ENCODE peak calls at places on chromosomes 6 and 20, in five cellular contexts. One of them, this sample, is unnamed.

GRCh38 chr20:37042986-37043972 is 52.5 kb downstream of the RBL1 start:
- DNase-seq in nephron progenitor cell: no peak
- DNase-seq in GM13977: peak; percentile 31
- DNase-seq in psoas muscle: no peak
- DNase-seq in AG04450: no peak
- DNase-seq in this sample: peak; percentile 12

GRCh38 chr6:42689371-42689770 is 33.0 kb downstream of the PRPH2 start:
- DNase-seq in AG04450: no peak
- DNase-seq in GM13977: no peak
- DNase-seq in nephron progenitor cell: no peak
- DNase-seq in psoas muscle: no peak
- DNase-seq in this sample: no peak

GRCh38 chr6:149855040-149855654 is 9.0 kb downstream of the LRP11 start:
- DNase-seq in GM13977: no peak
- DNase-seq in nephron progenitor cell: no peak
- DNase-seq in AG04450: peak; percentile 76
- DNase-seq in psoas muscle: no peak
- DNase-seq in this sample: no peak

GRCh38 chr20:50504231-50504823 is 5.9 kb upstream of the PTPN1 start:
- DNase-seq in nephron progenitor cell: no peak
- DNase-seq in psoas muscle: no peak
- DNase-seq in AG04450: no peak
- DNase-seq in GM13977: no peak
- DNase-seq in this sample: no peak

GRCh38 chr6:128164254-128164653 is 263.4 kb upstream of the THEMIS start:
- DNase-seq in GM13977: no peak
- DNase-seq in psoas muscle: no peak
- DNase-seq in nephron progenitor cell: no peak
- DNase-seq in AG04450: no peak
- DNase-seq in this sample: no peak

GRCh38 chr20:10939297-10939949 is 265.6 kb upstream of the JAG1 start:
- DNase-seq in nephron progenitor cell: no peak
- DNase-seq in GM13977: no peak
- DNase-seq in AG04450: no peak
- DNase-seq in psoas muscle: no peak
- DNase-seq in this sample: no peak

GRCh38 chr6:155174576-155175174 is 89.1 kb upstream of the CLDN20 start:
- DNase-seq in psoas muscle: peak; percentile 62
- DNase-seq in GM13977: peak; percentile 63
- DNase-seq in nephron progenitor cell: peak; percentile 46
- DNase-seq in AG04450: peak; percentile 55
- DNase-seq in this sample: no peak

GRCh38 chr6:123821112-123821511 is 17.4 kb downstream of the NKAIN2 start:
- DNase-seq in psoas muscle: no peak
- DNase-seq in GM13977: no peak
- DNase-seq in nephron progenitor cell: no peak
- DNase-seq in AG04450: no peak
- DNase-seq in this sample: no peak

GRCh38 chr6:130620338-130620781 is 206.8 kb upstream of the SMLR1 start:
- DNase-seq in GM13977: no peak
- DNase-seq in AG04450: no peak
- DNase-seq in nephron progenitor cell: no peak
- DNase-seq in psoas muscle: no peak
- DNase-seq in this sample: no peak

GRCh38 chr6:106692112-106692822 is 62.9 kb downstream of the QRSL1 start:
- DNase-seq in AG04450: no peak
- DNase-seq in psoas muscle: no peak
- DNase-seq in nephron progenitor cell: no peak
- DNase-seq in GM13977: no peak
- DNase-seq in this sample: no peak

GRCh38 chr6:100001915-100002388 is 7.9 kb upstream of the MCHR2 start:
- DNase-seq in nephron progenitor cell: peak; percentile 59
- DNase-seq in AG04450: peak; percentile 21
- DNase-seq in GM13977: peak; percentile 46
- DNase-seq in psoas muscle: peak; percentile 66
- DNase-seq in this sample: peak; percentile 10

GRCh38 chr6:53054532-53054931 is 10.7 kb upstream of the FBXO9 start:
- DNase-seq in GM13977: no peak
- DNase-seq in nephron progenitor cell: no peak
- DNase-seq in AG04450: no peak
- DNase-seq in psoas muscle: no peak
- DNase-seq in this sample: no peak

GRCh38 chr20:38536310-38536709 is 44.7 kb upstream of the ADIG start:
- DNase-seq in AG04450: no peak
- DNase-seq in GM13977: no peak
- DNase-seq in psoas muscle: no peak
- DNase-seq in nephron progenitor cell: no peak
- DNase-seq in this sample: no peak

GRCh38 chr6:23446394-23447001 is 679.5 kb upstream of the NRSN1 start:
- DNase-seq in psoas muscle: no peak
- DNase-seq in GM13977: no peak
- DNase-seq in AG04450: peak; percentile 45
- DNase-seq in nephron progenitor cell: peak; percentile 3
- DNase-seq in this sample: no peak

GRCh38 chr20:24723953-24724352 is 225.1 kb upstream of the CST7 start:
- DNase-seq in AG04450: no peak
- DNase-seq in GM13977: no peak
- DNase-seq in psoas muscle: no peak
- DNase-seq in nephron progenitor cell: no peak
- DNase-seq in this sample: no peak

GRCh38 chr6:147043994-147044477 is 160.2 kb upstream of the STXBP5 start:
- DNase-seq in nephron progenitor cell: no peak
- DNase-seq in GM13977: no peak
- DNase-seq in AG04450: no peak
- DNase-seq in psoas muscle: no peak
- DNase-seq in this sample: no peak

GRCh38 chr6:31125162-31125561 is 4.9 kb upstream of the CDSN start:
- DNase-seq in psoas muscle: no peak
- DNase-seq in AG04450: no peak
- DNase-seq in nephron progenitor cell: no peak
- DNase-seq in GM13977: no peak
- DNase-seq in this sample: no peak

GRCh38 chr6:145727817-145728388 is 7.4 kb downstream of the EPM2A start:
- DNase-seq in nephron progenitor cell: no peak
- DNase-seq in psoas muscle: no peak
- DNase-seq in AG04450: no peak
- DNase-seq in GM13977: no peak
- DNase-seq in this sample: no peak

GRCh38 chr6:131694832-131695426 is 6.3 kb downstream of the OR2A4 start:
- DNase-seq in nephron progenitor cell: peak; percentile 51
- DNase-seq in AG04450: peak; percentile 50
- DNase-seq in psoas muscle: no peak
- DNase-seq in GM13977: peak; percentile 60
- DNase-seq in this sample: no peak

GRCh38 chr6:45647341-45648138 is 269.8 kb upstream of the SUPT3H start:
- DNase-seq in nephron progenitor cell: no peak
- DNase-seq in GM13977: no peak
- DNase-seq in psoas muscle: no peak
- DNase-seq in AG04450: no peak
- DNase-seq in this sample: no peak

GRCh38 chr6:7050911-7051779 is 56.6 kb upstream of the RREB1 start:
- DNase-seq in psoas muscle: peak; percentile 76
- DNase-seq in AG04450: peak; percentile 45
- DNase-seq in GM13977: peak; percentile 68
- DNase-seq in nephron progenitor cell: peak; percentile 62
- DNase-seq in this sample: no peak

GRCh38 chr20:23100021-23100753 is 14.1 kb upstream of the CD93 start:
- DNase-seq in AG04450: no peak
- DNase-seq in psoas muscle: no peak
- DNase-seq in GM13977: no peak
- DNase-seq in nephron progenitor cell: no peak
- DNase-seq in this sample: no peak

GRCh38 chr20:8434326-8434876 is 302.3 kb downstream of the PLCB1 start:
- DNase-seq in GM13977: no peak
- DNase-seq in nephron progenitor cell: no peak
- DNase-seq in AG04450: no peak
- DNase-seq in psoas muscle: no peak
- DNase-seq in this sample: no peak

GRCh38 chr20:49699200-49699992 is 14.3 kb downstream of the B4GALT5 start:
- DNase-seq in psoas muscle: no peak
- DNase-seq in AG04450: no peak
- DNase-seq in GM13977: peak; percentile 59
- DNase-seq in nephron progenitor cell: no peak
- DNase-seq in this sample: no peak

GRCh38 chr20:62891111-62891510 is 29.5 kb upstream of the TCFL5 start:
- DNase-seq in AG04450: no peak
- DNase-seq in GM13977: no peak
- DNase-seq in psoas muscle: no peak
- DNase-seq in nephron progenitor cell: no peak
- DNase-seq in this sample: no peak

GRCh38 chr6:37177083-37177949 is 7.4 kb downstream of the PIM1 start:
- DNase-seq in AG04450: no peak
- DNase-seq in nephron progenitor cell: no peak
- DNase-seq in GM13977: no peak
- DNase-seq in psoas muscle: no peak
- DNase-seq in this sample: no peak

GRCh38 chr6:126083875-126084274 is 97.5 kb downstream of the TRMT11 start:
- DNase-seq in nephron progenitor cell: no peak
- DNase-seq in GM13977: no peak
- DNase-seq in psoas muscle: no peak
- DNase-seq in AG04450: no peak
- DNase-seq in this sample: no peak

GRCh38 chr6:149938571-149939462 is 3.0 kb upstream of the ULBP2 start:
- DNase-seq in psoas muscle: no peak
- DNase-seq in GM13977: peak; percentile 86
- DNase-seq in AG04450: no peak
- DNase-seq in nephron progenitor cell: peak; percentile 33
- DNase-seq in this sample: no peak

GRCh38 chr6:159169193-159169555 is at the start of gene FNDC1:
- DNase-seq in nephron progenitor cell: peak; percentile 87
- DNase-seq in psoas muscle: peak; percentile 55
- DNase-seq in AG04450: no peak
- DNase-seq in GM13977: peak; percentile 92
- DNase-seq in this sample: no peak

GRCh38 chr6:12328701-12329100 is 38.5 kb downstream of the EDN1 start:
- DNase-seq in nephron progenitor cell: no peak
- DNase-seq in psoas muscle: no peak
- DNase-seq in GM13977: no peak
- DNase-seq in AG04450: no peak
- DNase-seq in this sample: no peak

GRCh38 chr6:68994561-68994960 is 359.5 kb downstream of the ADGRB3 start:
- DNase-seq in psoas muscle: no peak
- DNase-seq in nephron progenitor cell: no peak
- DNase-seq in GM13977: no peak
- DNase-seq in AG04450: no peak
- DNase-seq in this sample: no peak

GRCh38 chr6:30074331-30075093 is 1.1 kb downstream of the RNF39 start:
- DNase-seq in AG04450: no peak
- DNase-seq in nephron progenitor cell: peak; percentile 31
- DNase-seq in psoas muscle: no peak
- DNase-seq in GM13977: no peak
- DNase-seq in this sample: no peak

GRCh38 chr6:40466986-40467584 is 120.1 kb downstream of the LRFN2 start:
- DNase-seq in GM13977: no peak
- DNase-seq in psoas muscle: no peak
- DNase-seq in AG04450: no peak
- DNase-seq in nephron progenitor cell: no peak
- DNase-seq in this sample: no peak

GRCh38 chr6:157884756-157885155 is 61.7 kb downstream of the SNX9 start:
- DNase-seq in GM13977: no peak
- DNase-seq in psoas muscle: no peak
- DNase-seq in nephron progenitor cell: no peak
- DNase-seq in AG04450: no peak
- DNase-seq in this sample: no peak

GRCh38 chr20:7980332-7981046 is 39.1 kb downstream of the TMX4 start:
- DNase-seq in psoas muscle: no peak
- DNase-seq in nephron progenitor cell: peak; percentile 7
- DNase-seq in GM13977: peak; percentile 34
- DNase-seq in AG04450: peak; percentile 24
- DNase-seq in this sample: peak; percentile 20

GRCh38 chr6:43788305-43788704 is 18.3 kb downstream of the VEGFA start:
- DNase-seq in AG04450: no peak
- DNase-seq in GM13977: no peak
- DNase-seq in psoas muscle: no peak
- DNase-seq in nephron progenitor cell: no peak
- DNase-seq in this sample: no peak

GRCh38 chr6:28161410-28162079 is 19.9 kb downstream of the ZKSCAN8 start:
- DNase-seq in GM13977: peak; percentile 87
- DNase-seq in AG04450: peak; percentile 53
- DNase-seq in nephron progenitor cell: peak; percentile 80
- DNase-seq in psoas muscle: peak; percentile 85
- DNase-seq in this sample: peak; percentile 82

GRCh38 chr6:6246539-6246938 is 73.9 kb downstream of the F13A1 start:
- DNase-seq in AG04450: no peak
- DNase-seq in nephron progenitor cell: no peak
- DNase-seq in psoas muscle: no peak
- DNase-seq in GM13977: no peak
- DNase-seq in this sample: no peak

GRCh38 chr6:169932491-169932890 is 181.1 kb downstream of the ERMARD start:
- DNase-seq in psoas muscle: no peak
- DNase-seq in nephron progenitor cell: peak; percentile 54
- DNase-seq in AG04450: no peak
- DNase-seq in GM13977: no peak
- DNase-seq in this sample: no peak

This sample was measured in NK-92 treated with Interleukin-12 subunit alpha and Interleukin-12 subunit beta, amount 100 ng/mL, for 24 hours.